ENCODE peak calls at places on chromosomes 16 and 17, in eight cellular contexts. V, C, N, S, P, Z, E and K are unnamed samples. For H3K9me3, the result is how much of the 10 kb centered on the place peaks cover.

GRCh38 chr17:45867702-45868101 is 23.0 kb downstream of the SPPL2C start:
- DNase-seq in V (no peak), C (no peak), N (no peak), S (no peak), P (peak), Z (no peak), E (no peak), K (no peak)

GRCh38 chr17:11880714-11881113 is 116.6 kb downstream of the ZNF18 start:
- DNase-seq in V (peak), C (peak), N (no peak), S (no peak), P (peak), Z (no peak), E (no peak), K (peak)

GRCh38 chr16:64184156-64184555 is 937.7 kb downstream of the CDH11 start:
- DNase-seq in V (no peak), C (no peak), N (no peak), S (no peak), P (no peak), Z (no peak), E (no peak), K (no peak)

GRCh38 chr16:56609463-56609921 is 1.1 kb downstream of the MT2A start:
- DNase-seq in V (peak), C (peak), N (no peak), S (no peak), P (peak), Z (peak), E (peak), K (peak)

GRCh38 chr16:75229172-75230031 is 10.6 kb downstream of the CTRB1 start:
- DNase-seq in V (no peak), C (no peak), N (no peak), S (no peak), P (no peak), Z (no peak), E (peak), K (no peak)

GRCh38 chr16:84117482-84117843 is 721 bp upstream of the MBTPS1 start:
- DNase-seq in V (peak), C (no peak), N (no peak), S (no peak), P (peak), Z (no peak), E (peak), K (peak)

GRCh38 chr17:46853896-46854444 is 2.6 kb downstream of the WNT9B start:
- DNase-seq in V (no peak), C (peak), N (no peak), S (no peak), P (peak), Z (no peak), E (no peak), K (no peak)

GRCh38 chr16:2853531-2854073 is 4.4 kb downstream of the PRSS22 start:
- DNase-seq in V (no peak), C (no peak), N (no peak), S (no peak), P (no peak), Z (no peak), E (no peak), K (no peak)

GRCh38 chr17:7839199-7839889 is 5.3 kb downstream of the KDM6B start:
- DNase-seq in V (no peak), C (no peak), N (no peak), S (no peak), P (no peak), Z (no peak), E (no peak), K (no peak)

GRCh38 chr17:218711-219110 is 37.3 kb upstream of the DOC2B start:
- DNase-seq in V (no peak), C (no peak), N (no peak), S (no peak), P (no peak), Z (no peak), E (no peak), K (no peak)

GRCh38 chr17:18182190-18182977 is 1.2 kb upstream of the ALKBH5 start:
- DNase-seq in V (peak), C (peak), N (no peak), S (no peak), P (no peak), Z (peak), E (peak), K (no peak)

GRCh38 chr17:76309461-76309860 is 1.4 kb upstream of the QRICH2 start:
- DNase-seq in V (no peak), C (no peak), N (no peak), S (no peak), P (no peak), Z (no peak), E (no peak), K (no peak)

GRCh38 chr16:85524630-85525463 is 88.3 kb upstream of the GSE1 start:
- DNase-seq in V (peak), C (peak), N (no peak), S (peak), P (peak), Z (peak), E (peak), K (peak)

GRCh38 chr16:3954411-3954921 is 74.0 kb upstream of the CREBBP start:
- DNase-seq in V (no peak), C (peak), N (no peak), S (no peak), P (no peak), Z (no peak), E (no peak), K (peak)

GRCh38 chr16:67198238-67198734 is 645 bp upstream of the ELMO3 start:
- DNase-seq in V (peak), C (peak), N (no peak), S (no peak), P (peak), Z (no peak), E (peak), K (peak)

GRCh38 chr16:57504001-57504400 is 17.7 kb upstream of the DOK4 start:
- DNase-seq in V (no peak), C (no peak), N (no peak), S (no peak), P (no peak), Z (no peak), E (no peak), K (no peak)

GRCh38 chr17:81197409-81197795 is 25.4 kb downstream of the CEP131 start:
- DNase-seq in V (no peak), C (no peak), N (no peak), S (no peak), P (no peak), Z (no peak), E (no peak), K (no peak)

GRCh38 chr16:6709736-6710135 is 622.9 kb upstream of the RBFOX1 start:
- DNase-seq in V (no peak), C (no peak), N (no peak), S (no peak), P (no peak), Z (no peak), E (no peak), K (no peak)

GRCh38 chr16:75043175-75043937 is 44.5 kb downstream of the ZNRF1 start:
- DNase-seq in V (no peak), C (peak), N (no peak), S (no peak), P (no peak), Z (no peak), E (peak), K (no peak)

GRCh38 chr16:17589898-17590297 is 119.1 kb upstream of the XYLT1 start:
- DNase-seq in V (no peak), C (no peak), N (no peak), S (no peak), P (no peak), Z (no peak), E (no peak), K (no peak)

GRCh38 chr16:81633147-81633619 is 145.9 kb upstream of the PLCG2 start:
- DNase-seq in V (peak), C (no peak), N (no peak), S (no peak), P (no peak), Z (no peak), E (no peak), K (no peak)

GRCh38 chr17:42329025-42329976 is 41.0 kb downstream of the STAT5A start:
- DNase-seq in V (peak), C (peak), N (peak), S (no peak), P (no peak), Z (no peak), E (no peak), K (no peak)

GRCh38 chr17:72852267-72852945 is 240.1 kb downstream of the SLC39A11 start:
- DNase-seq in V (no peak), C (no peak), N (peak), S (no peak), P (peak), Z (no peak), E (no peak), K (no peak)

GRCh38 chr17:57927048-57927723 is 28.0 kb downstream of the CUEDC1 start:
- DNase-seq in V (peak), C (peak), N (no peak), S (no peak), P (peak), Z (no peak), E (peak), K (peak)

GRCh38 chr17:17943281-17943984 is 28.8 kb downstream of the TOM1L2 start:
- DNase-seq in V (no peak), C (no peak), N (no peak), S (no peak), P (no peak), Z (no peak), E (no peak), K (peak)

GRCh38 chr16:79777679-79778078 is 177.1 kb upstream of the MAF start:
- DNase-seq in V (no peak), C (no peak), N (no peak), S (no peak), P (no peak), Z (no peak), E (no peak), K (no peak)

GRCh38 chr16:79772028-79772427 is 171.5 kb upstream of the MAF start:
- DNase-seq in V (no peak), C (no peak), N (no peak), S (no peak), P (no peak), Z (no peak), E (no peak), K (no peak)

GRCh38 chr16:79770244-79771064 is 169.9 kb upstream of the MAF start:
- DNase-seq in V (peak), C (peak), N (peak), S (peak), P (peak), Z (peak), E (peak), K (peak)

GRCh38 chr16:79776243-79776884 is 175.8 kb upstream of the MAF start:
- DNase-seq in V (peak), C (peak), N (no peak), S (no peak), P (no peak), Z (peak), E (peak), K (no peak)
- TF ChIP-seq CTCF in V (peak), C (no peak), N (no peak), S (no peak), P (no peak), Z (no peak), E (no peak), K (no peak)

GRCh38 chr17:16080366-16080765 is 80.7 kb downstream of the TTC19 start:
- DNase-seq in V (no peak), C (no peak), N (no peak), S (no peak), P (no peak), Z (no peak), E (no peak), K (no peak)

GRCh38 chr17:16085066-16085699 is 85.6 kb downstream of the TTC19 start:
- DNase-seq in V (no peak), C (peak), N (peak), S (no peak), P (peak), Z (no peak), E (no peak), K (no peak)

GRCh38 chr17:16086957-16087356 is 87.3 kb downstream of the TTC19 start:
- DNase-seq in V (no peak), C (no peak), N (no peak), S (no peak), P (no peak), Z (no peak), E (no peak), K (no peak)

GRCh38 chr17:16083223-16083622 is 83.6 kb downstream of the TTC19 start:
- DNase-seq in V (no peak), C (no peak), N (no peak), S (no peak), P (no peak), Z (no peak), E (no peak), K (no peak)

GRCh38 chr17:16081507-16082087 is 82.0 kb downstream of the TTC19 start:
- DNase-seq in V (no peak), C (no peak), N (no peak), S (no peak), P (no peak), Z (no peak), E (no peak), K (no peak)
- H3K9me3 ChIP-seq in V (under half), C (under half), N (under half), S (under half), P (under half), Z (under half), E (under half), K (under half)

GRCh38 chr17:59558953-59559352 is 6.5 kb upstream of the DHX40 start:
- DNase-seq in V (no peak), C (peak), N (no peak), S (no peak), P (peak), Z (no peak), E (no peak), K (no peak)
- TF ChIP-seq CTCF in V (peak), C (peak), N (peak), S (peak), P (peak), Z (peak), E (no peak), K (peak)

GRCh38 chr16:35711958-35712357 is 2252.5 kb downstream of the TP53TG3F start:
- DNase-seq in V (no peak), C (no peak), N (no peak), S (no peak), P (no peak), Z (no peak), E (no peak), K (no peak)

GRCh38 chr16:35711435-35711834 is 2252.0 kb downstream of the TP53TG3F start:
- DNase-seq in V (no peak), C (no peak), N (no peak), S (no peak), P (no peak), Z (no peak), E (no peak), K (no peak)

DNA sequence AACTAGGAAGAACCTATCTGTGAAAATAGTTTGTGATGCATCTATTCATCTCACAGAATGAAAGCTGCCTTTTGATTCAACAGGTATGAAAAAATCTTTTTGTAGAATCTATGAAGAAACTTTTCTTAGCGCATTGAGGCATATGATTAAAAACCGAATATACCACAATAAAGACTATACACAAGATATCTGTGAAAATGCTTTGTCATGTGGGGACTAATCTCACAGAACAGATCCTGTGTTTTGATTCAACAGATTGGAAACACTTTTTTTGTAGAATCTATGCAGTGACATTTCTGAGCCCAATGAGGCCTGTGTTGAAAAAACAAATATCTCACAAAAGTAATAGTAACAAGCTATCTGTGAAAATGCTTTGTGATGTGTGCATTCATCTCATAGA is 2247.5 kb downstream of the TP53TG3F start:
- DNase-seq in V (no peak), C (no peak), N (no peak), S (no peak), P (no peak), Z (no peak), E (no peak), K (no peak)
- H3K9me3 ChIP-seq in V (half or more), C (under half), N (under half), S (under half), P (under half), Z (under half), E (under half), K (under half)

GRCh38 chr16:89355686-89356085 is 134.7 kb downstream of the ANKRD11 start:
- DNase-seq in V (no peak), C (no peak), N (no peak), S (no peak), P (no peak), Z (no peak), E (no peak), K (no peak)

GRCh38 chr16:89358030-89359005 is 132.0 kb downstream of the ANKRD11 start:
- DNase-seq in V (no peak), C (no peak), N (no peak), S (no peak), P (no peak), Z (no peak), E (peak), K (no peak)

GRCh38 chr16:89357055-89357454 is 133.3 kb downstream of the ANKRD11 start:
- DNase-seq in V (no peak), C (no peak), N (no peak), S (no peak), P (peak), Z (no peak), E (no peak), K (no peak)

GRCh38 chr16:89359296-89360147 is 130.8 kb downstream of the ANKRD11 start:
- DNase-seq in V (no peak), C (peak), N (no peak), S (no peak), P (no peak), Z (no peak), E (peak), K (no peak)

GRCh38 chr16:89357460-89357859 is 132.9 kb downstream of the ANKRD11 start:
- DNase-seq in V (peak), C (no peak), N (no peak), S (no peak), P (no peak), Z (peak), E (peak), K (peak)
- TF ChIP-seq CTCF in V (no peak), C (no peak), N (no peak), S (no peak), P (no peak), Z (peak), E (no peak), K (no peak)

GRCh38 chr17:5182597-5183409 is 8.9 kb downstream of the ZNF594 start:
- DNase-seq in V (no peak), C (no peak), N (no peak), S (no peak), P (no peak), Z (no peak), E (no peak), K (no peak)

GRCh38 chr17:5179003-5179402 is 12.7 kb downstream of the ZNF594 start:
- DNase-seq in V (no peak), C (no peak), N (no peak), S (no peak), P (no peak), Z (no peak), E (no peak), K (no peak)

GRCh38 chr17:5183410-5183793 is 8.3 kb downstream of the ZNF594 start:
- DNase-seq in V (no peak), C (no peak), N (no peak), S (no peak), P (no peak), Z (no peak), E (no peak), K (no peak)

GRCh38 chr17:5184284-5184683 is 7.4 kb downstream of the ZNF594 start:
- DNase-seq in V (no peak), C (no peak), N (no peak), S (no peak), P (no peak), Z (no peak), E (no peak), K (no peak)

GRCh38 chr17:5181509-5182305 is 10.0 kb downstream of the ZNF594 start:
- DNase-seq in V (no peak), C (no peak), N (no peak), S (no peak), P (no peak), Z (no peak), E (no peak), K (no peak)
- H3K9me3 ChIP-seq in V (half or more), C (under half), N (half or more), S (half or more), P (under half), Z (half or more), E (under half), K (half or more)

GRCh38 chr16:19384656-19385055 is 33.0 kb upstream of the TMC5 start:
- DNase-seq in V (no peak), C (no peak), N (no peak), S (no peak), P (peak), Z (no peak), E (peak), K (no peak)

GRCh38 chr16:19386555-19386954 is 31.1 kb upstream of the TMC5 start:
- DNase-seq in V (no peak), C (no peak), N (no peak), S (no peak), P (no peak), Z (no peak), E (no peak), K (no peak)

GRCh38 chr16:19393226-19394074 is 24.2 kb upstream of the TMC5 start:
- DNase-seq in V (peak), C (peak), N (no peak), S (no peak), P (peak), Z (no peak), E (no peak), K (peak)

GRCh38 chr16:19392352-19392751 is 25.3 kb upstream of the TMC5 start:
- DNase-seq in V (no peak), C (no peak), N (no peak), S (no peak), P (no peak), Z (no peak), E (no peak), K (no peak)

DNA sequence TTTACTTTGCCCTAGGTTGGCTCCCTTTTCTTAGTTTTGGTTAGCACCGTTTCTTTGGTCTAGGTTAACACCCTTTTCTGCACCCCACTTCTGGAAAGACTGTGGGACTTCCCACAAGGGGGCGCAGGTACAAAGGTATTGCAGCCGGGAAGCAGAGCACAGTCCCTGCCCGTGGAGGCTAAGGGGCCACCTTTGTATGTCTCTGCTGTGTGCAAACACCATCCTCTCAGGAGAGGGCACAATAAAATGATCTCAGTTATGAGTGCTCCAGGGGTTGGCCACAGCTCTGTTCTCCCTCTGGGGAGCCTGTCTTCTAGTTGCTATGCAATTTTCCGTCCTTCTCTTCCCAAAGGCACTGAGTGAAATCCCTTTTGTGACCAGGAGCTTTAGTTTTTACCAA is 28.4 kb upstream of the TMC5 start:
- DNase-seq in V (peak), C (peak), N (no peak), S (no peak), P (peak), Z (no peak), E (peak), K (peak)
- TF ChIP-seq CTCF in V (peak), C (peak), N (peak), S (peak), P (peak), Z (no peak), E (peak), K (peak)

GRCh38 chr17:52276609-52277008 is 118.1 kb upstream of the CA10 start:
- DNase-seq in V (no peak), C (no peak), N (no peak), S (no peak), P (no peak), Z (no peak), E (no peak), K (no peak)
- H3K9me3 ChIP-seq in V (under half), C (under half), N (under half), S (under half), P (under half), Z (under half), E (under half), K (under half)

GRCh38 chr17:74298690-74299617 is 24.9 kb downstream of the DNAI2 start:
- DNase-seq in V (no peak), C (no peak), N (no peak), S (no peak), P (no peak), Z (no peak), E (no peak), K (no peak)

GRCh38 chr17:74295625-74296547 is 21.9 kb downstream of the DNAI2 start:
- DNase-seq in V (no peak), C (peak), N (no peak), S (no peak), P (peak), Z (no peak), E (no peak), K (no peak)

GRCh38 chr17:74297941-74298340 is 23.9 kb downstream of the DNAI2 start:
- DNase-seq in V (no peak), C (no peak), N (no peak), S (no peak), P (peak), Z (no peak), E (no peak), K (no peak)

GRCh38 chr17:74299618-74300009 is 25.6 kb downstream of the DNAI2 start:
- DNase-seq in V (no peak), C (no peak), N (no peak), S (no peak), P (no peak), Z (no peak), E (no peak), K (no peak)

DNA sequence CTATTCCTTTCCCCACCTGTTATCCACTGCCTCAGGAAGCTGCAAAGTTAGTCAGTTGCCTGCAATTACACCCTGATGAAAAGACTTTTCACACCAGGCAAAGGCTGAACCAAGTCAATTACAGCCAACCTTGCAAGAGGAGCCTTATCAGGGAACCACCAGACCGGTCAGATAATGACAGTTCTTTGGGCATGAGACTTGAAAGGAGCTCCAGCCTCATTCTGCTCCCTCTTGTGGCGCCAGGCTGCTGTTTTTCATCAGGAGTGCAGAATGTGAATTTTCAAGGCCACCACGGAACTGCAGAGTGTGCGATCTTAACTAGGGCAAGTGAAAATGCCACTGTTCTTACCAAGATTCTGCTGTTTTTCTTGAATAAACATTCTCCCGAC is 22.5 kb downstream of the DNAI2 start:
- DNase-seq in V (peak), C (peak), N (no peak), S (no peak), P (peak), Z (peak), E (peak), K (peak)
- TF ChIP-seq CTCF in V (peak), C (peak), N (peak), S (peak), P (peak), Z (peak), E (peak), K (peak)